ENCODE peak calls at places on chromosomes 6 and 20, in eight cellular contexts. P is MCF 10A, U is cardiac muscle cell, Y is endodermal cell, H is right lobe of liver, T is A673, J is GM10248, A is AG09319. V is an unnamed sample.

GRCh38 chr6:154370545-154370944 is 13.9 kb upstream of the IPCEF1 start:
- DNase-seq in P (peak), U (peak), Y (peak), H (no peak), T (peak), J (peak), A (peak), V (peak)

GRCh38 chr6:110491644-110492317 is 15.4 kb upstream of the SLC22A16 start:
- DNase-seq in P (peak), U (peak), Y (no peak), H (no peak), T (peak), J (no peak), A (no peak), V (no peak)

GRCh38 chr20:51457281-51457932 is 85.1 kb downstream of the NFATC2 start:
- DNase-seq in P (peak), U (peak), Y (no peak), H (no peak), T (peak), J (no peak), A (peak), V (peak)

GRCh38 chr6:3844097-3844463 is 5.1 kb upstream of the FAM50B start:
- DNase-seq in P (no peak), U (peak), Y (no peak), H (no peak), T (no peak), J (no peak), A (no peak), V (no peak)

GRCh38 chr6:46990031-46990644 is 52.0 kb downstream of the ADGRF1 start:
- DNase-seq in P (no peak), U (peak), Y (no peak), H (no peak), T (no peak), J (no peak), A (no peak), V (no peak)

GRCh38 chr6:122069933-122070332 is 329.5 kb upstream of the HSF2 start:
- DNase-seq in P (no peak), U (no peak), Y (no peak), H (no peak), T (no peak), J (no peak), A (no peak), V (no peak)

GRCh38 chr20:38152175-38153010 is 12.7 kb downstream of the TGM2 start:
- DNase-seq in P (peak), U (peak), Y (no peak), H (peak), T (no peak), J (peak), A (no peak), V (no peak)

GRCh38 chr6:5499644-5500306 is 238.5 kb downstream of the FARS2 start:
- DNase-seq in P (peak), U (no peak), Y (no peak), H (no peak), T (peak), J (no peak), A (no peak), V (no peak)

GRCh38 chr20:51749674-51750036 is 18.5 kb downstream of the ATP9A start:
- DNase-seq in P (peak), U (peak), Y (no peak), H (no peak), T (no peak), J (no peak), A (no peak), V (no peak)

GRCh38 chr6:157021267-157022021 is 244.3 kb downstream of the ARID1B start:
- DNase-seq in P (peak), U (peak), Y (peak), H (peak), T (peak), J (peak), A (peak), V (peak)
- TF ChIP-seq CTCF in P (peak), U (peak), Y (peak), H (peak), T (peak), J (peak), A (no peak), V (peak)

GRCh38 chr6:14552891-14553290 is 435.3 kb downstream of the CD83 start:
- DNase-seq in P (no peak), U (no peak), Y (no peak), H (no peak), T (no peak), J (no peak), A (no peak), V (no peak)
- TF ChIP-seq CTCF in P (no peak), U (no peak), Y (peak), H (no peak), T (no peak), J (no peak), A (no peak), V (no peak)

GRCh38 chr6:22411408-22412105 is 114.7 kb upstream of the PRL start:
- DNase-seq in P (peak), U (peak), Y (no peak), H (no peak), T (no peak), J (no peak), A (peak), V (no peak)

GRCh38 chr6:22418714-22419113 is 121.9 kb upstream of the PRL start:
- DNase-seq in P (no peak), U (no peak), Y (no peak), H (no peak), T (no peak), J (no peak), A (no peak), V (no peak)

GRCh38 chr6:22412994-22413393 is 116.2 kb upstream of the PRL start:
- DNase-seq in P (no peak), U (no peak), Y (no peak), H (no peak), T (peak), J (no peak), A (no peak), V (no peak)

GRCh38 chr6:22409487-22409886 is 112.7 kb upstream of the PRL start:
- DNase-seq in P (no peak), U (no peak), Y (no peak), H (no peak), T (no peak), J (no peak), A (no peak), V (no peak)

DNA sequence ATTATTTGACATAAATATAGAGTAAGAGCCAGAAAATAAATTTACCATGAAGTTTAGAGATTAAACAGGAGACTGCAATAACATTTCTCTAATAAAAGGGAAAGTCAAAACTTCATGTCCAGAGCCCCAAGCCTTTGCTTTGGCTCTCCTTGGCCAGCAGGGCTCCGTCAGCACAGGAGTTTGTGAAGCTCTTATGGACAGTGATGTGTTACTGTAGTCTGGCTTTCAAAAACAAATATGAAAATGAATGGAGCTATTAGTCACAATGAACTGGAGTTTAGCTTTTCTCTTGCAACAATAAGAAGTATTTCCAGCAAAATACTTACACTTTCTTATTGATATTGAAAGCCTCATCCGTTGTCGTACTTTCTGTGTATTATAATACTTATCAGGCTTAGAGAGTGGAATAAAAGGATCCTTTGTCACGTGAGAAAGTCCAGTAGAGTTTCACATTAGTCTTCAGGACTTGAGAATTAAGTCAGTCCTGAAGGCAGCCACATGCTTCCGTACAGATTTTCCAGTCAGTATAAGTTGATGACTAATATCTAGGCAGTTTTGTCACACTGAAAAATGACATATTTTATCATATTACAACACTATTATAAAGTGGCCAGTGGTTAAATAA is 117.0 kb upstream of the PRL start:
- DNase-seq in P (no peak), U (peak), Y (no peak), H (no peak), T (peak), J (no peak), A (peak), V (no peak)
- TF ChIP-seq CTCF in P (no peak), U (peak), Y (peak), H (no peak), T (peak), J (no peak), A (peak), V (peak)

DNA sequence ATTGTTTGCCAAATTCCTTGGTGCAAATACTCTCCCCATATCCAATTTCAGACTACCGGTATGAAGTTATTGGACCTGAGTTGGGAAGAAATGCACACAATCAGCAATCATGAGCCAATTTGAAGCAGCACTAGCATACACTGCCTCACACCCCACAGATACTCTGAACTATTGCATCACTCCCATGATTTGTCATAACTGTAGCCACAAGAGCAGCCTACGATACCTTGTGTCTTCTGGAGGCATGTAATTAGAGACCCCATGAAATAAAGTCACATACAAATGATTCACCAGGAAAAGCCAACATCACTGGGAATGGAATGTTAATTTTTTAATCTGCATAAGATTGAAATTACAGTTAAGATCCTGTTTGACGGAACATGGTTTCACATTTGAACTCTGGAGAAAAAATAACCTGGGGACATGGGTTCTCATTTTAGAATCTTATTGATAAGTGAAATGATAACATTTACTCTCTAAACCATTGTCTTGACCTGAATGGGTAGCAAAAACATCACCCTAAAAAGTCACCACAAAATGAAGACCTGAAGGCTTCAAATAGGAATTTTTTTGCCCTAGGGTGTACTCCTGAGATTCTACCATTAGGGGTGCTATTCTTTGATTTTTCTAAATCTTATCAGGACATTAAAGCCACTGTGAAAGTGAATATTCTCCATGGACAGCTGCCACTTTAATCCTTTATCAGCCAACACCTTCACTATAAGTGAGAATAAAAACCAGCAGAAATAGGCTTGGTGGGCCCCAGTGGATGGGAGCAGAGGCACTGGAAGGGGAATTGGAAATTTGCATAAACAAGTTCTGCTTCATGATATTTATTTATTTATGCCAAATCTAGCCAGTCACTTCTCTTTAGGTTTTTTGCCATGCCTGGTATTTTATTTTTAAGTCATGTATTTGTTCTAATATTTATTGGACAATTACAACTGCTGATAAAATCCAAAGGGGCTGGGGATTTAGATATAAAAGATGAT is 34.5 kb upstream of the HBS1L start:
- DNase-seq in P (peak), U (peak), Y (no peak), H (no peak), T (peak), J (peak), A (no peak), V (no peak)
- TF ChIP-seq CTCF in P (peak), U (peak), Y (peak), H (peak), T (peak), J (peak), A (peak), V (peak)

DNA sequence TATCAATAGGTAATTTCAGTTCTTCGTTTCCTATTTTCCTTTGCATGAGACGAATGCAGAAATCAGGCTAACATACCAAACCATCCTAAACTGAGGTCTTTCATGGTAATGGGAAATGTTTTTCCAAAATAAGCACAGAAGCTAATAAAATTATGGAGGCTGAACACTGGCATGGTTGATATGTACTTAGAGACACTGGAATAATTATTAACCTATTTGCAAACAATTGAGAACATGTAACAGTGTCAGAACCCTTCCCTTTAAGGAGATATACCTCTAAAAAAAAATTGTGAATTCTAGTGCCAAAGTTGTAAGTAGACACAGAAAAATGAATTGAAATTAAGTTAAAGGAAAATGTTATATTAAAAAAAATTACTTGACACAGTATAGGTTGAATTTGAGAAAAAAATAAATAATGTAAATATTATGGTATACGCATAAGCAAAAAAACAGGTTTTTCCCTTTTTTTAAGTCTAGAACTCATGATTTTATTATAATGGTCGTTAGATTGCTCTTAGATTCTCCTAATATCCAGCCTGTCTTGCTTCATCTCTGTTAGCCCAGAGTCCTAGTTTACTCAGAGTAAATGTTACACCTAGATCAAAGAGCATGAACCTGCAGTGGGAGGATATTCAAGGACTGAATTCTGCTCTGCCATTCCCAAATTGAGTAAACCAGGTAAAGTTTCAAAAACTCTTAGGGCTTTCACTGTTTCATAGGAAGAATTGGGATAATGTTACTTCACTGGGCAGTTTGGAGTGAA is 1.7 kb downstream of the SLC17A2 start:
- DNase-seq in P (no peak), U (no peak), Y (no peak), H (no peak), T (no peak), J (no peak), A (no peak), V (no peak)
- TF ChIP-seq CTCF in P (no peak), U (no peak), Y (no peak), H (no peak), T (no peak), J (no peak), A (no peak), V (no peak)

GRCh38 chr6:16976418-16977183 is 125.2 kb upstream of the STMND1 start:
- DNase-seq in P (no peak), U (no peak), Y (no peak), H (no peak), T (no peak), J (no peak), A (no peak), V (no peak)
- TF ChIP-seq CTCF in P (no peak), U (no peak), Y (no peak), H (no peak), T (no peak), J (no peak), A (no peak), V (no peak)

DNA sequence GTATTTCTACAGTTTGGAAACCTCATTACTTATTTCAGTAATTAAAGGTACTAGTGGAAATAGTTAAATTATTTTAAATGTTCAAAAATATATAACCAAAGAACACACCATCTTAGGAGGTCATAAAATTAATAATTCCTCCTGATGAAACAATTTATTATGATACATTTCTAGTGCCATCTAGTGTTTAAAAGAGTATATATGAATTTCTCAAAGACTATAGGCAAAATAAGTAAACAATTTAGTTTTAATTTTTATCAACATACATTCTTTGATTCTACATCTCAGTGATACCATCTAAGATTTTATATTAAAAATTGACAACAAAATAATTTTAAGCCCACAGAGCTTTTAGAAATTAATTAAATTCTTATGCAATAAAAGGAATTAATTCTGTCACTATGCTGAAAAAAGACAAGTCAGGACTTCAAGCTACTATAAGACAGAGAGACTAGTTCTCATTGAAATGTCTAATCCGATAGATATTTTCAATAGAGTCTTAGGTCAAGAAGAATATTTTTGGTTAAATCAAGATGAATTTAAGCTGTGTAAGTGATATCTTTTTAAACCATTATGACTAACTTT is 107.8 kb upstream of the RNF217 start:
- DNase-seq in P (peak), U (peak), Y (no peak), H (no peak), T (peak), J (no peak), A (no peak), V (no peak)
- TF ChIP-seq CTCF in P (peak), U (peak), Y (peak), H (peak), T (peak), J (no peak), A (peak), V (no peak)

GRCh38 chr6:135983720-135984343 is 132.3 kb downstream of the PDE7B start:
- DNase-seq in P (no peak), U (peak), Y (no peak), H (no peak), T (no peak), J (no peak), A (no peak), V (no peak)
- TF ChIP-seq CTCF in P (no peak), U (no peak), Y (no peak), H (no peak), T (no peak), J (no peak), A (no peak), V (no peak)

V was measured in Caco-2.